ENCODE peak calls at places on chromosomes 7 and 10, in nine cellular contexts. O is activated CD4-positive, alpha-beta T cell treated with anti-CD3 and anti-CD28 coated beads, Interleukin-2, amount 50 U/mL, for 1 hour; K is amygdala; T is SW 1271; H is NCI-H1092; P is GM04504; V is GM12892; W is NCI-H69; B is H54. E is an unnamed sample.

GRCh38 chr7:44665531-44666213 is 59.2 kb downstream of the OGDH start:
- DNase-seq in O (no peak), K (no peak), T (no peak), H (no peak), P (peak; percentile 54), V (no peak), W (no peak), B (no peak), E (no peak)

GRCh38 chr7:143256932-143257331 is 6.3 kb upstream of the GSTK1 start:
- DNase-seq in O (no peak), K (no peak), T (no peak), H (no peak), P (no peak), V (no peak), W (no peak), B (no peak), E (no peak)

GRCh38 chr7:15370441-15370840 is 191.4 kb downstream of the AGMO start:
- DNase-seq in O (no peak), K (no peak), T (no peak), H (no peak), P (no peak), V (no peak), W (no peak), B (no peak), E (no peak)

GRCh38 chr10:87095241-87095945 is 387 bp downstream of the SHLD2 start:
- DNase-seq in O (peak; percentile 72), K (peak; percentile 77), T (peak; percentile 33), H (peak; percentile 19), P (peak; percentile 73), V (peak; percentile 57), W (peak; percentile 70), B (peak; percentile 82), E (peak; percentile 79)

GRCh38 chr10:71447676-71448075 is 51.0 kb downstream of the CDH23 start:
- DNase-seq in O (no peak), K (no peak), T (no peak), H (no peak), P (no peak), V (no peak), W (peak; percentile 20), B (no peak), E (no peak)

GRCh38 chr10:125531470-125531869 is 151.5 kb downstream of the TEX36 start:
- DNase-seq in O (no peak), K (peak; percentile 10), T (no peak), H (peak; percentile 41), P (no peak), V (no peak), W (peak; percentile 11), B (no peak), E (no peak)

GRCh38 chr7:54738737-54739136 is 20.3 kb downstream of the SEC61G start:
- DNase-seq in O (no peak), K (no peak), T (no peak), H (no peak), P (no peak), V (no peak), W (no peak), B (no peak), E (no peak)

GRCh38 chr10:71916827-71917226 is 47.4 kb upstream of the CHST3 start:
- DNase-seq in O (no peak), K (no peak), T (no peak), H (no peak), P (no peak), V (no peak), W (no peak), B (no peak), E (no peak)

GRCh38 chr7:4052126-4052525 is 630.0 kb upstream of the FOXK1 start:
- DNase-seq in O (no peak), K (no peak), T (no peak), H (no peak), P (no peak), V (no peak), W (no peak), B (no peak), E (no peak)

GRCh38 chr10:48885376-48885775 is 54.3 kb downstream of the LRRC18 start:
- DNase-seq in O (no peak), K (no peak), T (no peak), H (no peak), P (no peak), V (no peak), W (peak; percentile 46), B (no peak), E (no peak)

GRCh38 chr7:94655884-94656657 is at the start of gene SGCE:
- DNase-seq in O (peak; percentile 48), K (peak; percentile 81), T (no peak), H (peak; percentile 77), P (peak; percentile 58), V (no peak), W (peak; percentile 95), B (peak; percentile 37), E (peak; percentile 21)

GRCh38 chr7:18520450-18521235 is 25.1 kb downstream of the HDAC9 start:
- DNase-seq in O (no peak), K (no peak), T (no peak), H (no peak), P (peak; percentile 37), V (no peak), W (peak; percentile 19), B (no peak), E (no peak)